ENCODE peak calls at places on chromosomes 5 and 9, in eight cellular contexts. R is posterior cingulate gyrus; S is GM04504; V is kidney epithelial cell; N is activated CD4-positive, alpha-beta T cell treated with anti-CD3 and anti-CD28 coated beads, Interleukin-2, amount 10 ng/mL, durations not matched to agents 7 days and 5 days; Y is AG09309; T is mesendoderm; K is MM.1S. J is an unnamed sample.

GRCh38 chr5:169279125-169279524 is 21.8 kb downstream of the SLIT3 start:
- DNase-seq in R (no peak), S (no peak), V (no peak), N (no peak), Y (no peak), T (no peak), K (no peak), J (no peak)

GRCh38 chr5:5266296-5266695 is 126.2 kb downstream of the ADAMTS16 start:
- DNase-seq in R (no peak), S (no peak), V (no peak), N (no peak), Y (no peak), T (no peak), K (no peak), J (no peak)

GRCh38 chr5:151020304-151021031 is at the start of gene GPX3:
- DNase-seq in R (peak), S (no peak), V (no peak), N (no peak), Y (no peak), T (peak), K (no peak), J (peak)

GRCh38 chr5:117414926-117415325 is 840.3 kb upstream of the SEMA6A start:
- DNase-seq in R (no peak), S (no peak), V (no peak), N (no peak), Y (no peak), T (no peak), K (no peak), J (no peak)

GRCh38 chr5:163612358-163613149 is 107.1 kb downstream of the MAT2B start:
- DNase-seq in R (no peak), S (no peak), V (no peak), N (no peak), Y (no peak), T (no peak), K (no peak), J (peak)

GRCh38 chr5:176608937-176609723 is 826 bp downstream of the GPRIN1 start:
- DNase-seq in R (no peak), S (no peak), V (no peak), N (no peak), Y (no peak), T (no peak), K (no peak), J (no peak)

GRCh38 chr9:134710912-134711311 is 69.3 kb downstream of the COL5A1 start:
- DNase-seq in R (no peak), S (no peak), V (no peak), N (no peak), Y (no peak), T (no peak), K (no peak), J (no peak)

GRCh38 chr5:168023190-168023589 is 268.3 kb upstream of the WWC1 start:
- DNase-seq in R (peak), S (peak), V (no peak), N (no peak), Y (no peak), T (no peak), K (no peak), J (no peak)

GRCh38 chr5:143874312-143874711 is 62.4 kb downstream of the HMHB1 start:
- DNase-seq in R (no peak), S (peak), V (no peak), N (no peak), Y (no peak), T (no peak), K (peak), J (no peak)

GRCh38 chr9:68895741-68896478 is 118.0 kb downstream of the PRKACG start:
- DNase-seq in R (no peak), S (no peak), V (no peak), N (no peak), Y (no peak), T (no peak), K (peak), J (no peak)

J was measured in NCI-H446.